ENCODE peak calls at places on chromosomes 6 and 20, in six cellular contexts. E is stomach, R is esophagus muscularis mucosa, K is K562, N is HepG2, G is H1. X is an unnamed sample.

GRCh38 chr20:33947709-33948295 is 45.9 kb upstream of the RALY start:
- DNase-seq in G (peak; percentile 82), R (no peak), N (peak; percentile 83), E (no peak), K (peak; percentile 81), X (no peak)

GRCh38 chr6:118986312-118986711 is 51.4 kb upstream of the MCM9 start:
- DNase-seq in K (no peak), N (no peak), E (no peak), G (no peak), R (no peak), X (no peak)

GRCh38 chr6:36671687-36672375 is 6.7 kb upstream of the CDKN1A start:
- DNase-seq in G (no peak), K (no peak), E (no peak), N (peak; percentile 27), R (no peak), X (no peak)

GRCh38 chr6:706819-707381 is 14.0 kb upstream of the EXOC2 start:
- DNase-seq in G (peak; percentile 40), E (no peak), N (no peak), K (no peak), R (no peak), X (no peak)

GRCh38 chr6:138507977-138508675 is 8.8 kb upstream of the NHSL1 start:
- DNase-seq in N (peak; percentile 91), E (peak; percentile 50), G (no peak), K (no peak), R (no peak), X (no peak)

GRCh38 chr6:40832691-40833090 is 206.3 kb downstream of the UNC5CL start:
- DNase-seq in G (no peak), E (no peak), K (no peak), R (no peak), N (no peak), X (no peak)

GRCh38 chr6:146546440-146546839 is 2.8 kb downstream of the RAB32 start:
- DNase-seq in E (no peak), N (peak; percentile 24), K (no peak), G (no peak), R (no peak), X (no peak)

GRCh38 chr6:104940881-104941693 is 15.8 kb upstream of the LIN28B start:
- DNase-seq in R (no peak), K (peak; percentile 80), N (peak; percentile 43), E (no peak), G (peak; percentile 89), X (no peak)

GRCh38 chr6:119566546-119567263 is 217.1 kb upstream of the MAN1A1 start:
- DNase-seq in K (peak; percentile 59), N (no peak), R (no peak), E (no peak), G (no peak), X (no peak)

GRCh38 chr20:48411906-48412305 is 415.9 kb downstream of the PREX1 start:
- DNase-seq in N (no peak), G (no peak), E (no peak), R (no peak), K (no peak), X (no peak)

GRCh38 chr6:138795809-138796469 is at the start of gene ECT2L:
- DNase-seq in K (no peak), E (peak; percentile 60), G (peak; percentile 89), N (no peak), R (peak; percentile 93), X (peak; percentile 82)

GRCh38 chr20:21048841-21049273 is 57.3 kb downstream of the LINC00237 start:
- DNase-seq in R (peak; percentile 88), E (peak; percentile 39), G (peak; percentile 96), K (peak; percentile 69), N (peak; percentile 55), X (no peak)

GRCh38 chr6:66902457-66902856 is 1195.4 kb upstream of the EYS start:
- DNase-seq in N (no peak), K (no peak), E (no peak), G (no peak), R (no peak), X (no peak)

GRCh38 chr20:54995553-54995952 is 520.2 kb downstream of the DOK5 start:
- DNase-seq in G (no peak), N (no peak), K (no peak), R (no peak), E (no peak), X (no peak)

GRCh38 chr6:33417127-33417902 is 592 bp downstream of the CUTA start:
- DNase-seq in E (no peak), G (no peak), R (no peak), N (no peak), K (peak; percentile 61), X (no peak)

GRCh38 chr6:101527467-101527866 is 134.0 kb downstream of the GRIK2 start:
- DNase-seq in G (no peak), N (no peak), R (no peak), E (no peak), K (no peak), X (no peak)
- TF ChIP-seq EP300 in G (no peak), N (no peak), R (no peak), E (no peak), K (no peak), X (no peak)

GRCh38 chr6:169723200-169723909 is 945 bp downstream of the PHF10 start:
- DNase-seq in R (peak; percentile 93), G (peak; percentile 71), N (peak; percentile 39), K (peak; percentile 79), E (peak; percentile 80), X (peak; percentile 91)
- TF ChIP-seq POLR2AphosphoS5 in R (peak; percentile 65), G (no peak), N (no peak), K (peak; percentile 16), E (peak; percentile 38), X (peak; percentile 42)

GRCh38 chr20:57351042-57351783 is at the start of gene RAE1:
- DNase-seq in R (peak; percentile 97), K (peak; percentile 82), N (peak; percentile 95), E (peak; percentile 94), G (peak; percentile 90), X (peak; percentile 95)
- TF ChIP-seq POLR2A in R (peak; percentile 21), K (peak; percentile 94), N (peak; percentile 92), E (no peak), G (peak; percentile 87), X (peak; percentile 50)

GRCh38 chr20:63628246-63628975 is 1.5 kb upstream of the GMEB2 start:
- DNase-seq in R (no peak), G (no peak), K (peak; percentile 74), N (peak; percentile 88), E (peak; percentile 64), X (peak; percentile 74)

GRCh38 chr20:63627700-63628245 is 872 bp upstream of the GMEB2 start:
- DNase-seq in N (no peak), R (no peak), G (no peak), K (peak; percentile 27), E (no peak), X (no peak)

GRCh38 chr20:63626424-63627128 is at the start of gene GMEB2:
- DNase-seq in R (peak; percentile 94), N (peak; percentile 69), G (peak; percentile 58), K (peak; percentile 90), E (peak; percentile 76), X (peak; percentile 90)

GRCh38 chr20:63625771-63626423 is 1.0 kb downstream of the GMEB2 start:
- DNase-seq in R (no peak), K (peak; percentile 42), G (no peak), E (no peak), N (peak; percentile 57), X (no peak)

DNA sequence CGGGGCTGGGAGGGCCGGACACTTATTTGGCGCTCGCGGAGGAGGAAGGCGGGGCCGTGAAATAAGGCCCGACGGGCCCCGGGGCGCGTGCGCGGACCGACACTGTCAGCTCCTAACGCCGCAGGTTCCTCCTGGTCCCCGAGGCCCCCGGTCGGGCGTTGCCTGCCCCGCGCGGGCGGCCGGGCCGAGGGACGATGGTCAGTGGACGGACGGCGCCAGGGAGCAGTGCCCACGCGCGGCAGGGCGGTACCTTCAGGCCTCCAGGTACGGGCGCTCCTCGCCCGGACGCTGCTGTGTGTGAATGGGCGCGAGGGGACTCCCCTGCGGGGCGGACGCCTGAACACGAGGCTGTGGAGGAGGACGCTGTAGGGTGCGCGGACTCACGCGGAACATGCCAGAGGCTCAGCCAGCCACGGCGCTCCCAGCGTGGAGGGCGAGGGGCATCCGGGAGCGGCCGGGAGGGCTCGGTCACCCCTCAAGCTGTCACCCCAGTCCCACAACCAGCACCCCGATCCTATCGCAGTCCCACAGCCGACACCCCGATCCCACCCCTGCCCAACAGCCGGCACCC is 313 bp upstream of the GMEB2 start:
- DNase-seq in G (peak; percentile 95), R (peak; percentile 99), N (peak; percentile 93), K (peak; percentile 97), E (peak; percentile 96), X (peak; percentile 98)
- TF ChIP-seq EP300 in G (no peak), R (no peak), N (peak; percentile 76), K (no peak), E (no peak), X (no peak)

GRCh38 chr20:58907481-58908137 is 55.1 kb downstream of the GNAS start:
- DNase-seq in N (peak; percentile 50), G (no peak), E (peak; percentile 92), R (peak; percentile 96), K (peak; percentile 79), X (peak; percentile 97)

GRCh38 chr20:58906111-58906510 is 53.6 kb downstream of the GNAS start:
- DNase-seq in G (no peak), E (no peak), N (no peak), R (no peak), K (no peak), X (no peak)

GRCh38 chr20:58906894-58907293 is 54.4 kb downstream of the GNAS start:
- DNase-seq in K (no peak), E (peak; percentile 57), G (no peak), R (no peak), N (no peak), X (no peak)

GRCh38 chr20:58903636-58904035 is 51.1 kb downstream of the GNAS start:
- DNase-seq in G (no peak), R (no peak), E (no peak), K (no peak), N (no peak), X (no peak)

GRCh38 chr20:58905236-58905635 is 52.7 kb downstream of the GNAS start:
- DNase-seq in G (no peak), N (no peak), R (no peak), K (no peak), E (no peak), X (no peak)
- TF ChIP-seq POLR2AphosphoS5 in G (no peak), N (no peak), R (no peak), K (no peak), E (no peak), X (no peak)

DNA sequence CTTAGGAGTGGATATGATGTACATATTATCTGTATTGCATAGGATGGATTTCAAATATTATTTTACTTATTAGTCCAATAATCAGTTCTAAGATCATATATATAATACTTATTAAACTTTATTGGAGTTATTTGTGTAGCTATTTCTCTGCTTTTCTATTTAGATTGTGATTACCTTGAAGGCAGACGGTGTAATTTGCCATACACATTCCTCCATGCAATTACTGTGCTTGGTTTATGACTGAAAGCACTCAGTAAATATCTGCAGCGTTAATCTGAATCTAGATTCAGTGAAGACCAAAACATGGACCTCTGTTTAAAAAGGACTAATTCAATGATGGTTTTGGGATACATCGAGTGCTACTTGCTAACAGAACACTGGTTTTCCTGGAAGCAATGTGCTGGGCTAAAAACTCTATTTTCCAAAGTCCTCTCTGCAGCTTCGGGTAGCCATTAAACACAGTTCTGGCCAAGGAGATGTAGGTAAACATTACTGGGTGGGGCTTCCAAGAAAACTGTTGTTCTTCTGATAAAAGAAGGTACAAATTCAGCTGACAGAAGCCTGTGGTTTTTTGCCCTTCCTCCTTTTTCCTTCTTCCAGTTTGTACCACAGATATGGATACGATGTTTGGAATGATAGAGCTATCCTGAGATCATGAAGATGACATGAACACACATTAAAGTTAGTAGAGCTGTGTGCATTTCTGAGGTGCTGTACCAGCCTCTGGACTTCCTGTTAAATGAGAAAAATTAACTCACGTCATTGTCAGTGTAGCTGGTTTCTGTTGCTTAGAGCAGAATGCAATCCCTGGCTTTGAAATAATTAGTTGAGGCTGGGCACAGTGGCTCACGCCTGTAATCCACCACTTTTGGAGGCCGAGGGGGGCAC is 136.5 kb upstream of the NUP153 start:
- DNase-seq in G (no peak), E (no peak), K (peak; percentile 76), N (no peak), R (no peak), X (no peak)
- TF ChIP-seq POLR2A in G (no peak), E (no peak), K (no peak), N (no peak), R (no peak), X (no peak)

X was measured in sigmoid colon.